ENCODE peak calls at places on chromosomes 1 and 21, in ten cellular contexts. One of them, this sample, is unnamed.

GRCh38 chr1:77060000-77060399 is 159.2 kb downstream of the PIGK start:
- DNase-seq in GM12865: no peak
- DNase-seq in NB4: peak
- DNase-seq in fibroblast of pulmonary artery: no peak
- DNase-seq in epithelial cell of esophagus: peak
- DNase-seq in pancreas: no peak
- DNase-seq in lung: no peak
- DNase-seq in thyroid gland: no peak
- DNase-seq in transverse colon: no peak
- DNase-seq in A549: no peak
- DNase-seq in this sample: no peak

GRCh38 chr1:229058111-229058551 is 212.8 kb upstream of the RAB4A start:
- DNase-seq in GM12865: no peak
- DNase-seq in NB4: no peak
- DNase-seq in fibroblast of pulmonary artery: no peak
- DNase-seq in epithelial cell of esophagus: peak
- DNase-seq in pancreas: no peak
- DNase-seq in lung: peak
- DNase-seq in thyroid gland: peak
- DNase-seq in transverse colon: no peak
- DNase-seq in A549: no peak
- DNase-seq in this sample: no peak

GRCh38 chr1:17475729-17476128 is 36.3 kb upstream of the RCC2 start:
- DNase-seq in GM12865: no peak
- DNase-seq in NB4: peak
- DNase-seq in fibroblast of pulmonary artery: peak
- DNase-seq in epithelial cell of esophagus: peak
- DNase-seq in pancreas: no peak
- DNase-seq in lung: no peak
- DNase-seq in thyroid gland: peak
- DNase-seq in transverse colon: no peak
- DNase-seq in A549: peak
- DNase-seq in this sample: no peak

GRCh38 chr1:55827350-55827749 is 612.2 kb upstream of the USP24 start:
- DNase-seq in GM12865: no peak
- DNase-seq in NB4: no peak
- DNase-seq in fibroblast of pulmonary artery: peak
- DNase-seq in epithelial cell of esophagus: peak
- DNase-seq in pancreas: no peak
- DNase-seq in lung: peak
- DNase-seq in thyroid gland: no peak
- DNase-seq in transverse colon: no peak
- DNase-seq in A549: peak
- DNase-seq in this sample: no peak

GRCh38 chr21:21003701-21004100 is 5.5 kb downstream of the NCAM2 start:
- DNase-seq in GM12865: peak
- DNase-seq in NB4: peak
- DNase-seq in fibroblast of pulmonary artery: peak
- DNase-seq in epithelial cell of esophagus: peak
- DNase-seq in pancreas: no peak
- DNase-seq in lung: no peak
- DNase-seq in thyroid gland: no peak
- DNase-seq in transverse colon: no peak
- DNase-seq in A549: peak
- DNase-seq in this sample: no peak

GRCh38 chr1:189962171-189962570 is 515.5 kb downstream of the BRINP3 start:
- DNase-seq in GM12865: no peak
- DNase-seq in NB4: no peak
- DNase-seq in fibroblast of pulmonary artery: peak
- DNase-seq in epithelial cell of esophagus: peak
- DNase-seq in pancreas: no peak
- DNase-seq in lung: no peak
- DNase-seq in thyroid gland: no peak
- DNase-seq in transverse colon: no peak
- DNase-seq in A549: no peak
- DNase-seq in this sample: peak

GRCh38 chr1:201194046-201194445 is 3.4 kb downstream of the IGFN1 start:
- DNase-seq in GM12865: no peak
- DNase-seq in NB4: no peak
- DNase-seq in fibroblast of pulmonary artery: no peak
- DNase-seq in epithelial cell of esophagus: no peak
- DNase-seq in pancreas: peak
- DNase-seq in lung: no peak
- DNase-seq in thyroid gland: no peak
- DNase-seq in transverse colon: no peak
- DNase-seq in A549: no peak
- DNase-seq in this sample: no peak

GRCh38 chr1:180926164-180926981 is 13.7 kb downstream of the KIAA1614 start:
- DNase-seq in GM12865: no peak
- DNase-seq in NB4: no peak
- DNase-seq in fibroblast of pulmonary artery: peak
- DNase-seq in epithelial cell of esophagus: no peak
- DNase-seq in pancreas: no peak
- DNase-seq in lung: no peak
- DNase-seq in thyroid gland: peak
- DNase-seq in transverse colon: no peak
- DNase-seq in A549: no peak
- DNase-seq in this sample: no peak

GRCh38 chr1:198650506-198650905 is 11.7 kb downstream of the PTPRC start:
- DNase-seq in GM12865: no peak
- DNase-seq in NB4: no peak
- DNase-seq in fibroblast of pulmonary artery: no peak
- DNase-seq in epithelial cell of esophagus: no peak
- DNase-seq in pancreas: no peak
- DNase-seq in lung: no peak
- DNase-seq in thyroid gland: no peak
- DNase-seq in transverse colon: no peak
- DNase-seq in A549: no peak
- DNase-seq in this sample: no peak

GRCh38 chr1:168408531-168409242 is 128.0 kb downstream of the TBX19 start:
- DNase-seq in GM12865: peak
- DNase-seq in NB4: peak
- DNase-seq in fibroblast of pulmonary artery: peak
- DNase-seq in epithelial cell of esophagus: peak
- DNase-seq in pancreas: no peak
- DNase-seq in lung: no peak
- DNase-seq in thyroid gland: no peak
- DNase-seq in transverse colon: no peak
- DNase-seq in A549: peak
- DNase-seq in this sample: no peak

GRCh38 chr1:225849905-225850304 is 32.3 kb downstream of the TMEM63A start:
- DNase-seq in GM12865: no peak
- DNase-seq in NB4: no peak
- DNase-seq in fibroblast of pulmonary artery: no peak
- DNase-seq in epithelial cell of esophagus: no peak
- DNase-seq in pancreas: peak
- DNase-seq in lung: no peak
- DNase-seq in thyroid gland: no peak
- DNase-seq in transverse colon: peak
- DNase-seq in A549: no peak
- DNase-seq in this sample: no peak

GRCh38 chr1:225848044-225848955 is 33.9 kb downstream of the TMEM63A start:
- DNase-seq in GM12865: peak
- DNase-seq in NB4: no peak
- DNase-seq in fibroblast of pulmonary artery: peak
- DNase-seq in epithelial cell of esophagus: no peak
- DNase-seq in pancreas: no peak
- DNase-seq in lung: no peak
- DNase-seq in thyroid gland: no peak
- DNase-seq in transverse colon: no peak
- DNase-seq in A549: no peak
- DNase-seq in this sample: no peak

GRCh38 chr1:225852413-225853119 is 29.6 kb downstream of the TMEM63A start:
- DNase-seq in GM12865: no peak
- DNase-seq in NB4: no peak
- DNase-seq in fibroblast of pulmonary artery: no peak
- DNase-seq in epithelial cell of esophagus: no peak
- DNase-seq in pancreas: no peak
- DNase-seq in lung: no peak
- DNase-seq in thyroid gland: no peak
- DNase-seq in transverse colon: no peak
- DNase-seq in A549: no peak
- DNase-seq in this sample: no peak

GRCh38 chr1:225851810-225852209 is 30.4 kb downstream of the TMEM63A start:
- DNase-seq in GM12865: peak
- DNase-seq in NB4: peak
- DNase-seq in fibroblast of pulmonary artery: no peak
- DNase-seq in epithelial cell of esophagus: no peak
- DNase-seq in pancreas: no peak
- DNase-seq in lung: no peak
- DNase-seq in thyroid gland: no peak
- DNase-seq in transverse colon: no peak
- DNase-seq in A549: no peak
- DNase-seq in this sample: no peak

GRCh38 chr1:225850370-225850769 is 31.8 kb downstream of the TMEM63A start:
- DNase-seq in GM12865: no peak
- DNase-seq in NB4: no peak
- DNase-seq in fibroblast of pulmonary artery: no peak
- DNase-seq in epithelial cell of esophagus: no peak
- DNase-seq in pancreas: no peak
- DNase-seq in lung: no peak
- DNase-seq in thyroid gland: no peak
- DNase-seq in transverse colon: no peak
- DNase-seq in A549: no peak
- DNase-seq in this sample: no peak
- H3K4me3 ChIP-seq in GM12865: no peak
- H3K4me3 ChIP-seq in NB4: no peak
- H3K4me3 ChIP-seq in fibroblast of pulmonary artery: no peak
- H3K4me3 ChIP-seq in epithelial cell of esophagus: no peak
- H3K4me3 ChIP-seq in pancreas: no peak
- H3K4me3 ChIP-seq in lung: no peak
- H3K4me3 ChIP-seq in thyroid gland: no peak
- H3K4me3 ChIP-seq in transverse colon: no peak
- H3K4me3 ChIP-seq in A549: no peak
- H3K4me3 ChIP-seq in this sample: no peak

GRCh38 chr1:22738069-22738435 is 27.4 kb downstream of the EPHB2 start:
- DNase-seq in GM12865: no peak
- DNase-seq in NB4: no peak
- DNase-seq in fibroblast of pulmonary artery: no peak
- DNase-seq in epithelial cell of esophagus: no peak
- DNase-seq in pancreas: no peak
- DNase-seq in lung: no peak
- DNase-seq in thyroid gland: no peak
- DNase-seq in transverse colon: no peak
- DNase-seq in A549: no peak
- DNase-seq in this sample: no peak
- TF ChIP-seq CTCF in GM12865: no peak
- TF ChIP-seq CTCF in NB4: no peak
- TF ChIP-seq CTCF in fibroblast of pulmonary artery: no peak
- TF ChIP-seq CTCF in epithelial cell of esophagus: no peak
- TF ChIP-seq CTCF in pancreas: no peak
- TF ChIP-seq CTCF in lung: no peak
- TF ChIP-seq CTCF in thyroid gland: no peak
- TF ChIP-seq CTCF in transverse colon: no peak
- TF ChIP-seq CTCF in A549: no peak
- TF ChIP-seq CTCF in this sample: no peak

GRCh38 chr21:36694593-36695282 is 4.2 kb upstream of the SIM2 start:
- DNase-seq in GM12865: no peak
- DNase-seq in NB4: no peak
- DNase-seq in fibroblast of pulmonary artery: no peak
- DNase-seq in epithelial cell of esophagus: no peak
- DNase-seq in pancreas: no peak
- DNase-seq in lung: no peak
- DNase-seq in thyroid gland: no peak
- DNase-seq in transverse colon: no peak
- DNase-seq in A549: no peak
- DNase-seq in this sample: no peak

GRCh38 chr21:36694041-36694515 is 4.8 kb upstream of the SIM2 start:
- DNase-seq in GM12865: no peak
- DNase-seq in NB4: no peak
- DNase-seq in fibroblast of pulmonary artery: no peak
- DNase-seq in epithelial cell of esophagus: no peak
- DNase-seq in pancreas: no peak
- DNase-seq in lung: no peak
- DNase-seq in thyroid gland: no peak
- DNase-seq in transverse colon: no peak
- DNase-seq in A549: no peak
- DNase-seq in this sample: peak

GRCh38 chr21:36692125-36692843 is 6.6 kb upstream of the SIM2 start:
- DNase-seq in GM12865: no peak
- DNase-seq in NB4: no peak
- DNase-seq in fibroblast of pulmonary artery: no peak
- DNase-seq in epithelial cell of esophagus: no peak
- DNase-seq in pancreas: no peak
- DNase-seq in lung: no peak
- DNase-seq in thyroid gland: no peak
- DNase-seq in transverse colon: no peak
- DNase-seq in A549: no peak
- DNase-seq in this sample: no peak

GRCh38 chr21:36692844-36693143 is 6.1 kb upstream of the SIM2 start:
- DNase-seq in GM12865: no peak
- DNase-seq in NB4: no peak
- DNase-seq in fibroblast of pulmonary artery: no peak
- DNase-seq in epithelial cell of esophagus: no peak
- DNase-seq in pancreas: no peak
- DNase-seq in lung: no peak
- DNase-seq in thyroid gland: no peak
- DNase-seq in transverse colon: no peak
- DNase-seq in A549: no peak
- DNase-seq in this sample: no peak

GRCh38 chr21:36693144-36694040 is 5.5 kb upstream of the SIM2 start:
- DNase-seq in GM12865: no peak
- DNase-seq in NB4: no peak
- DNase-seq in fibroblast of pulmonary artery: no peak
- DNase-seq in epithelial cell of esophagus: no peak
- DNase-seq in pancreas: peak
- DNase-seq in lung: no peak
- DNase-seq in thyroid gland: no peak
- DNase-seq in transverse colon: no peak
- DNase-seq in A549: no peak
- DNase-seq in this sample: no peak
- H3K4me3 ChIP-seq in GM12865: no peak
- H3K4me3 ChIP-seq in NB4: no peak
- H3K4me3 ChIP-seq in fibroblast of pulmonary artery: no peak
- H3K4me3 ChIP-seq in epithelial cell of esophagus: no peak
- H3K4me3 ChIP-seq in pancreas: no peak
- H3K4me3 ChIP-seq in lung: no peak
- H3K4me3 ChIP-seq in thyroid gland: no peak
- H3K4me3 ChIP-seq in transverse colon: no peak
- H3K4me3 ChIP-seq in A549: no peak
- H3K4me3 ChIP-seq in this sample: peak

DNA sequence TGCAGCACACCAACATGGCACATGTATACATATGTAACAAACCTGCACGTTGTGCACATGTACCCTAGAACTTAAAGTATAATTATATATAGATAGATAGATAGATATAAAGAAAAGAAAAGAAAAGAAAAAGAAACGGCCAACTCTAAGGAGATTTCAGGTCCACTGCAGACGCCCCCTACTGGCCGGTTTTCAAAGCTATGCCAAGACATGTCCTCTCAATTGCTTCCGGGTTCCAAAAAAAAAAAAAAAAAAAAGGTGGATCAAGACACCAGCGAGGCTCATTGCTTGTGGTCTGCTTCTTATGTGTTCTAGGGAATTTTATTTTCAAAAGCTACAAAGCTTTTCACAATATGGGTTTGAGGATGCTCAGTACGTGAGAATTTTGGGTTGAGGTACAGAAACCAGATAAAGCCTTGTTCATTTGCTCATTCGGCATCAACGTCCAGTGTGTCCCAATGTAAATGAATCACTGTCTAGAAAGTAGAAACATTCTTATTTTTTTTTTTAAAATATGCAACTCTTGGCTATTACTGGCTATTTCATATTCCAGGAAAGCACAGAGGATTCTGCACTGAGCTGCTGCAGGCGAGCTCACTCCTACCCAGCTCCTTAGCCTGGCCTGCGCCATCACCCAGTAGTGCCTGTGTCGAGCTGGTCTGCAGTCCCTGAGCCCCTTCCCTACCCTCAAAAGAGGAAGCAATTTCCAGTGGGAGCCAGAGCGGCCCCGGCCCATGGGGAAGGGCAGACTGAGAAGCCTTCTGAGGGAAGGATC is 643.0 kb downstream of the KIF26B start:
- DNase-seq in GM12865: peak
- DNase-seq in NB4: peak
- DNase-seq in fibroblast of pulmonary artery: peak
- DNase-seq in epithelial cell of esophagus: no peak
- DNase-seq in pancreas: no peak
- DNase-seq in lung: no peak
- DNase-seq in thyroid gland: no peak
- DNase-seq in transverse colon: no peak
- DNase-seq in A549: peak
- DNase-seq in this sample: no peak
- TF ChIP-seq CTCF in GM12865: peak
- TF ChIP-seq CTCF in NB4: peak
- TF ChIP-seq CTCF in fibroblast of pulmonary artery: peak
- TF ChIP-seq CTCF in epithelial cell of esophagus: peak
- TF ChIP-seq CTCF in pancreas: no peak
- TF ChIP-seq CTCF in lung: no peak
- TF ChIP-seq CTCF in thyroid gland: no peak
- TF ChIP-seq CTCF in transverse colon: no peak
- TF ChIP-seq CTCF in A549: peak
- TF ChIP-seq CTCF in this sample: peak